ENCODE peak calls at places on chromosomes 5 and 9, in nine cellular contexts. T is choroid plexus epithelial cell, X is sigmoid colon, U is NB4, A is BE2C, D is HCT116, V is fibroblast of pulmonary artery, L is A673, R is transverse colon. E is an unnamed sample.

GRCh38 chr5:61969347-61969746 is 336.7 kb upstream of the KIF2A start:
- DNase-seq in T (no peak), X (no peak), U (no peak), A (no peak), D (no peak), V (no peak), L (peak), R (no peak), E (peak)

GRCh38 chr9:79660615-79661014 is 88.8 kb downstream of the TLE4 start:
- DNase-seq in T (no peak), X (no peak), U (no peak), A (peak), D (no peak), V (no peak), L (no peak), R (no peak), E (no peak)

GRCh38 chr5:81721049-81721448 is 29.8 kb downstream of the SSBP2 start:
- DNase-seq in T (no peak), X (no peak), U (no peak), A (no peak), D (no peak), V (no peak), L (no peak), R (no peak), E (no peak)

GRCh38 chr5:42396111-42396510 is 27.1 kb upstream of the GHR start:
- DNase-seq in T (no peak), X (no peak), U (no peak), A (no peak), D (no peak), V (no peak), L (no peak), R (no peak), E (no peak)

GRCh38 chr9:129239946-129240490 is 62.0 kb upstream of the IER5L start:
- DNase-seq in T (no peak), X (no peak), U (no peak), A (peak), D (no peak), V (no peak), L (no peak), R (no peak), E (no peak)

GRCh38 chr9:23563497-23563896 is 262.5 kb downstream of the ELAVL2 start:
- DNase-seq in T (no peak), X (no peak), U (no peak), A (no peak), D (no peak), V (no peak), L (no peak), R (no peak), E (no peak)

GRCh38 chr9:91078041-91078441 is 276.4 kb downstream of the SYK start:
- DNase-seq in T (peak), X (no peak), U (no peak), A (no peak), D (no peak), V (no peak), L (no peak), R (no peak), E (no peak)

GRCh38 chr5:108472237-108472636 is 90.3 kb upstream of the FBXL17 start:
- DNase-seq in T (peak), X (no peak), U (no peak), A (no peak), D (no peak), V (no peak), L (no peak), R (no peak), E (peak)

GRCh38 chr5:67160985-67161384 is 35.6 kb downstream of the CD180 start:
- DNase-seq in T (peak), X (no peak), U (no peak), A (peak), D (no peak), V (peak), L (peak), R (no peak), E (no peak)

DNA sequence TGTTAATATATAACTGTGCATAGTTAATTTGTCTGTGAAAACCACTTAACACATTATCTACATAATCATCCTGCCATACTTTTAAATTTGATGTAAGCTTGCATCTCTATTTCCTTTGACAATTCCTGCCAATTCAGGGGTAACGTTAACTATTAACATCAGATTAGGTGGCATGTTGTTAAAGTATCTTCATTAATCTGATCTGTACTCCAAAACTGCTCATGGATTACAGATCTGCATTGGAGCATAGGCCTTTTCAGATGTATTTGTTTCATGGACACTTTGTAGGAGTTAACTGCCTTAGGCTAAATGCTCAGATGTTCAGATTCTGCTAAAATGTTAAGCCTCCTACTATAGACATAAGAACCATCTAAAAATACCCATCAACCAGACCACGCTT is 3.1 kb downstream of the RPS6 start:
- DNase-seq in T (no peak), X (no peak), U (no peak), A (no peak), D (no peak), V (no peak), L (no peak), R (no peak), E (no peak)
- H3K4me3 ChIP-seq in T (no peak), X (no peak), U (peak), A (peak), D (no peak), V (peak), L (peak), R (no peak), E (no peak)

DNA sequence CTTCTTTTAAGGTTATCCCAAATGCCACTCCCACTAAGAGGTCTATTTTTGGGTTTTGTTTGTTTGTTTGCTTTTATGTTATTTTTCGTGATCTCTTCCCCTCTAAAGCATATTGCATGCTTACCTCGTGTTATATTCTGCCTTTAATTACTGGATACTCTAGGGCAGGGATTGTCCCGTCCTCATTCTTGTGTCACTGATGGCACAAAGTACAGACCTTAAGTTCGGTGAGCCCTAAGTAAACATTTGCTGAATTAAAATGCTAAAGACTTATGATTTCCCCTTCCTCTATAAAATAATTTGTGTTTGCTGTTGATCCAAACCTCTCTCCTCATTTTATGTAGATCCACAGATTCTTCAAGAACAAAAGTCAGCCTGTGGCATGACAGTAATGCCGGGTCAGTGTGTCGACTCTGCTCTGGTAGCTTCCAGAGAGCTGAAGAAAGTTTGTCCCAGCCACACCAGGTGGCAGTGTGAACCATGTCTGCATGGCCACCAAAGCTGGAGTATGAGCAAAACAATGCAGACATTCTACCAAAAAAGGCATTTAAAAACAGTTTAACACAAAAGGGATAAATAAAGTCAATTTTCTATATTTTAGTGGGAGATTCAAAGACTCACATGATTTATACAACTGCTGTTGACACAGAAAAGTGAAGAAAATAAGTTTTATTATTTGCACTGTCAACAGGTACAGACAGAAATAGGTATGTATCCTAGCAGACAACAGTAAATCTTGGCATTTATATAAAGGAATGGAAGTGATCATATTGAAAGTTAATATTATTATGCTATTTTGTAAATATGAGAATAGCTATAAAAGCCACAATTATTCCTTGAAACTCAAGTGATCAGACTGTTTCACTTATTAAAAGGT is 17.9 kb upstream of the POC5 start:
- DNase-seq in T (peak), X (no peak), U (peak), A (peak), D (peak), V (peak), L (peak), R (peak), E (peak)
- TF ChIP-seq CTCF in T (peak), X (no peak), U (peak), A (peak), D (peak), V (peak), L (peak), R (peak), E (peak)

GRCh38 chr5:71762826-71763225 is 43.8 kb downstream of the CARTPT start:
- DNase-seq in T (no peak), X (no peak), U (no peak), A (no peak), D (no peak), V (no peak), L (no peak), R (no peak), E (no peak)

GRCh38 chr5:71752441-71753190 is 33.5 kb downstream of the CARTPT start:
- DNase-seq in T (no peak), X (no peak), U (no peak), A (no peak), D (no peak), V (no peak), L (no peak), R (no peak), E (no peak)

GRCh38 chr5:71757590-71758543 is 38.8 kb downstream of the CARTPT start:
- DNase-seq in T (peak), X (peak), U (peak), A (peak), D (peak), V (peak), L (peak), R (peak), E (peak)
- H3K4me3 ChIP-seq in T (peak), X (peak), U (no peak), A (peak), D (no peak), V (no peak), L (no peak), R (no peak), E (peak)

DNA sequence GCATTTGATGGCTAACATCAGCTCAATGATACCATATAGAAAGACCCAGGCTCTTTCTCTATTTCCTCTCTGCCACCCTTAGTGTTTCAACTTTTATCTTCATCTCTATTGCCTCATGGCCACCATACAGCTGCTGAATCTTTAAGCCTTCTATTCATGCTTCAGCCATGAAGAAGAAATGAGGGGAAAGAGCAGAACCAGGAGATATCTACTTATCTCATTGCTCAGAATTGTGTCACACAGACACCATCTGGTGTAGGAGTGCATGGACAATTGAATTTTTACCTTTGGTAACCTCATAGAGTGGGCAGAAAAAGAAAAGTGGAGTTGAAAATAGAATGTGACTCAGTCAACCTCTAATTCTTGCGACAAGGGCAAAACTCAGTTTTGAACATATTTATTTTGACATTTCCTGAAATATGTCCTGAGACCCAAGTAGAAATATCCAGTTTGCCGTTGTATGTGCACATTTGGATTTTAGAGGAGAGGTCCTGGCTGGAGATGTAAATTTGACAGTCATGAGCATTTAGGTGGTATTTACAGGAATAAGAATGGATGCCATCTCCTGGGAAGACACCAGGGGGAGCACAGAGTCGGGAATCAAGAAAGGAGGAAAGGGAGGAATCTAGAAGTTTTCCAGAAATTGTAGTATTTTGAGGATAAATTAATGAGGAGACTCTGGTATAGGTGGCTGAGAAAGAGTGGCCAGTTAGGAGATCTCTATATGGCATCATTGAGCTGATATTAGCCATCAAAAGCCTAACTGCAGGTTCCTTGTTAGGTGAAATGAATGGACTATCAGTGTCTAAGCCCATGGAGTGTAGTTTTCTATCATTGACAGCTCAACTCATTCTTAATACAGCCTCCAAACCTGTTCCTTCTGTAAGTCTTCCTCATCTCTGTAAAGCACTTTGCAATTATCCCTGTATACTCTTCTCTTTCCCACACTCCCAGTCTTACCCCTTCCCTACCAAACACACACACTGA is 7.0 kb downstream of the GAPT start:
- DNase-seq in T (peak), X (no peak), U (peak), A (peak), D (peak), V (peak), L (peak), R (peak), E (peak)
- TF ChIP-seq CTCF in T (peak), X (peak), U (peak), A (peak), D (peak), V (peak), L (peak), R (peak), E (peak)

GRCh38 chr5:93583799-93584530 is 943 bp downstream of the NR2F1 start:
- DNase-seq in T (no peak), X (peak), U (peak), A (peak), D (no peak), V (peak), L (peak), R (no peak), E (peak)

GRCh38 chr5:93585753-93586385 is 2.8 kb downstream of the NR2F1 start:
- DNase-seq in T (peak), X (peak), U (no peak), A (no peak), D (no peak), V (no peak), L (no peak), R (no peak), E (peak)

GRCh38 chr5:93585054-93585751 is 2.2 kb downstream of the NR2F1 start:
- DNase-seq in T (peak), X (peak), U (peak), A (peak), D (no peak), V (no peak), L (peak), R (no peak), E (peak)

GRCh38 chr5:93583525-93583798 is 440 bp downstream of the NR2F1 start:
- DNase-seq in T (peak), X (no peak), U (no peak), A (no peak), D (no peak), V (no peak), L (peak), R (no peak), E (no peak)

GRCh38 chr5:93584531-93585053 is 1.6 kb downstream of the NR2F1 start:
- DNase-seq in T (peak), X (no peak), U (no peak), A (peak), D (no peak), V (no peak), L (no peak), R (no peak), E (no peak)
- H3K4me3 ChIP-seq in T (peak), X (peak), U (peak), A (peak), D (peak), V (peak), L (peak), R (peak), E (peak)

DNA sequence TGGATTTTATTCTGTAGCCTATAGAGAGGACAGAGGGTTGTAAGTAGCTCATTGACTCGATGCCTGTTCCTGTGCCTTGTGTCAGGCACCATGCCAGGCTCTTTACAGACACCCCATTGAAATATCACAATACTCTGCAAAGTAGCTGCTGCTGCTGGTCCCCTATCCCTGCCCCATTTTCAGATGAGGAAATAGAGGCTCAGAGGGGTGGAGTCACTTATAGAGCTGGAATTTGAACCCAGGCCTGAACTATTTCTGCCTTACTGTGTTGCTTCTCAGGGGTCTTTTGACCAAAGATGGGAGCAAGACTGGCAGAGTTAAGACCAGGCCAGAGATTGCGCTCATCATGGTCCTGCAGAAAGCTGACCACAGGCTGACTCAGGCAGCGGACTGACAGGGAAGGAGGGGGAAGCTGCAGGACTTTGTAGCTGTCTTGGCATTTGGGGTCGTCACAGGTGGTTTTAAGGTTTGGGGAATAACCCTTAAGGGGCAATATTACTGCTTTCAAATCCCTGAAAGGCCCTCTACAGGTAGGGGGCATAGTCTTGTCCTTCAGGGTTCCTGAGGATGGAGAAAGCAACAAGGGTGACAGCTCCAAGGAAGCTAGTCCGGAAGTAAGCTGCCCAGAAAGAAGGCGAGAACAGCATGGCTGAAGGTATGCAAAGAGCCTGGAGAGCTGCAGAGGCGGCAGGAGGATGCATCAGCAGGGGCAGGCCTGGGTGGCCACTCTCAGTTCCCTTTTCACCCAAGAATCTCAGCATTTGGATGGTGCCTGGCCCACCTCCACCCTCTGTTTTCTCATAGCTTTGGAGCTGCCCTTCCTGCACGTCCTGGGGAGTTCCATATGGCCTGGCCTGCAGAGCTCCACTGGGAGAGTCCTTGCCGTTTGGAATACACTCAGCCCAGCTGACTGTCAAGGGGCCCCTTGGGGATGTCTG is 18.3 kb upstream of the NDST1 start:
- DNase-seq in T (peak), X (peak), U (peak), A (no peak), D (no peak), V (no peak), L (no peak), R (peak), E (peak)
- TF ChIP-seq CTCF in T (no peak), X (no peak), U (no peak), A (no peak), D (no peak), V (no peak), L (no peak), R (no peak), E (no peak)

DNA sequence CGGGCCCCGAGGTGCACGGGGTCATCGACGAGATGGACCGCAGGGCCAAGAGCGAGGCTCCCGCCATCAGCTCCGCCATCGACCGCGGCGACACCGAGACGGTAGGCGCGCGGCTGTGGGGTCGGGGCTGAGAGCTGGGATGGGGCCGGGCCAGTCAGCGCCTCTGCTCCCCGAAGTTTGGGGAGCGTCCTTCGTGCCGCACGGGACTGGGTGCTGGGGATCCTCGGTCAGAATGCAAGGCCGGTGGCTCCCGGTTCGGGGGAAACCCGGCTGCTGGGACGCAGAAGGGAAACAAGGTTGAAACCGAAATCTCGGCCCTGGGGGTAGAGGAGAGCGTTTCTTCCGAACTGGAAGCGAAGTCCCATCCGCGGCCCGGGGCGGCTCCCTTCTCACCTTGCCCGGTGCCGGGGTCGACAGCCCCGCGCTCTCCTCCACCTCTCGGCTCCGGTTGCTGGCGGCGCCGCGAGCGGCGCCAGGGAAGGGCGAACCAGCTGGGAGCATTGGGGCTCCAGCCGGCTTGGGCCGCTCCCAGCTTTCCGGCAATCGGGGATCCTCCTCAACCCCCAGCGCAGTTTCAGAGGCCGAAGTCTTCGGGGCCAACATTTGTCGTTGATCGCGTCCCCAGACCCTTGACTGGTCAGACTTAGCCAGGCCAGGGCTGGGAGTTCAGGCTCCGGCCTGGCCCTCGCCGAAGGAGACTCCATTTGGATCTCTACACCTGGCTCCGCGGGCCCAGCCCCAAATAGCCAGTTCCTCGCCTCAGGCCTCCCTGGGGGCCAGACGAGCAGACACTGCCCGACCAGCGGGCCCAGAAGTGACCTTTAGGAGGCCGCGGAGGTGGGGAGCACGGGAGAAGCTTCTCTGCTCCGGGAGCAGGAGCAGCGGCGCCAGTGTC is 1.0 kb downstream of the LHX2 start:
- DNase-seq in T (no peak), X (no peak), U (no peak), A (no peak), D (no peak), V (no peak), L (no peak), R (no peak), E (no peak)
- H3K4me3 ChIP-seq in T (no peak), X (peak), U (no peak), A (no peak), D (peak), V (no peak), L (peak), R (peak), E (peak)

E was measured in foreskin fibroblast.